ENCODE peak calls at places on chromosome 6, in four cellular contexts. P, D, H and I are unnamed samples.

GRCh38 chr6:121794630-121795029 is 359.2 kb downstream of the GJA1 start:
- DNase-seq in P (no peak), H (peak; percentile 81), D (peak; percentile 97), I (peak; percentile 97)

GRCh38 chr6:34922177-34922663 is 33.2 kb downstream of the ANKS1A start:
- DNase-seq in H (peak; percentile 13), D (peak; percentile 87), P (no peak), I (peak; percentile 65)

GRCh38 chr6:28337103-28337520 is 1.2 kb upstream of the ZSCAN31 start:
- DNase-seq in H (no peak), P (no peak), D (no peak), I (no peak)

GRCh38 chr6:1065986-1066385 is 245.9 kb upstream of the FOXQ1 start:
- DNase-seq in P (no peak), D (no peak), H (no peak), I (no peak)

GRCh38 chr6:43120938-43121913 is 45.1 kb downstream of the PTK7 start:
- DNase-seq in P (no peak), H (no peak), D (peak; percentile 99), I (peak; percentile 97)

GRCh38 chr6:41600499-41601247 is 37.6 kb upstream of the MDFI start:
- DNase-seq in H (no peak), D (no peak), P (no peak), I (no peak)

GRCh38 chr6:56745971-56746370 is 103.3 kb upstream of the DST start:
- DNase-seq in P (no peak), D (no peak), H (no peak), I (no peak)

GRCh38 chr6:134253681-134254080 is 64.2 kb downstream of the SGK1 start:
- DNase-seq in P (no peak), D (peak; percentile 83), H (no peak), I (peak; percentile 58)

GRCh38 chr6:110345025-110345424 is 13.1 kb downstream of the METTL24 start:
- DNase-seq in P (no peak), H (no peak), D (no peak), I (no peak)

GRCh38 chr6:158718431-158719126 is 68.7 kb downstream of the SYTL3 start:
- DNase-seq in D (peak; percentile 41), P (no peak), H (peak; percentile 44), I (no peak)

GRCh38 chr6:74870403-74870802 is 335.4 kb downstream of the COL12A1 start:
- DNase-seq in H (no peak), P (no peak), D (peak; percentile 31), I (peak; percentile 90)

DNA sequence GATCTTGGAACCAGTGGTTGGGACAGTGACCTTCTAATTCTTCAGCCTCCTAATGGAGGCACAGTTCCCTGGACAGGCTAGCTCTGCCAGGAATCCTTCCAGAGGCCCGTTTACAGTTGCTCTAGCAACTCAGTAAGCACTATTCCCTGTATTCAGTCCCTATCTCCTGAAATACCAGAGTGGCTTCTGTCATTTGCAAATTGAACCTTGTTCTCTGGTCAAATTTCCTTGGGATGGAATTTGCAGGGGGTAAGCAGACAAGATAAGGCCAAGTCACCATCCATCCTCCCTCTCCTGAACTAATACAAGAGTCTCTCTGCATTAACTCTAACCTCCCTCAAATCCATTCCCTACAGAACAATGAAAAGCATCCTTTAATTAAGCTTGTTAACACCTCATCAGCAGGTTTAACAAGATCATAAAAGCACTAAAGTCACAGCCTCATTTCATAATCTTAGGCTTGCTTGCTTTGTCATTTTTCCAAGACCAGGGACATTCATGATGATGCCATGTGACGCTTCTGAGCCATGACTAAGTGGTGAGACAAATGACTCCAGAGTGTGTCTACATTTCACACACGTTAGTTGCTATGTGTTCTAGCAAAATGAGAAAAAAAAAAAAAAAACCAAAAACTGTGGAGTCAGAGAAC is 37.1 kb downstream of the SLC22A23 start:
- DNase-seq in H (no peak), D (peak; percentile 96), P (no peak), I (peak; percentile 76)
- H3K9ac ChIP-seq in H (no peak overlapping the region), D (peak overlapping the region; percentile 51), P (no peak overlapping the region), I (peak overlapping the region; percentile 0)

GRCh38 chr6:123316733-123317323 is 319.9 kb downstream of the TRDN start:
- DNase-seq in D (peak; percentile 39), P (peak; percentile 14), H (peak; percentile 14), I (no peak)
- TF ChIP-seq EZH2 in D (no peak), P (no peak), H (no peak), I (no peak)

DNA sequence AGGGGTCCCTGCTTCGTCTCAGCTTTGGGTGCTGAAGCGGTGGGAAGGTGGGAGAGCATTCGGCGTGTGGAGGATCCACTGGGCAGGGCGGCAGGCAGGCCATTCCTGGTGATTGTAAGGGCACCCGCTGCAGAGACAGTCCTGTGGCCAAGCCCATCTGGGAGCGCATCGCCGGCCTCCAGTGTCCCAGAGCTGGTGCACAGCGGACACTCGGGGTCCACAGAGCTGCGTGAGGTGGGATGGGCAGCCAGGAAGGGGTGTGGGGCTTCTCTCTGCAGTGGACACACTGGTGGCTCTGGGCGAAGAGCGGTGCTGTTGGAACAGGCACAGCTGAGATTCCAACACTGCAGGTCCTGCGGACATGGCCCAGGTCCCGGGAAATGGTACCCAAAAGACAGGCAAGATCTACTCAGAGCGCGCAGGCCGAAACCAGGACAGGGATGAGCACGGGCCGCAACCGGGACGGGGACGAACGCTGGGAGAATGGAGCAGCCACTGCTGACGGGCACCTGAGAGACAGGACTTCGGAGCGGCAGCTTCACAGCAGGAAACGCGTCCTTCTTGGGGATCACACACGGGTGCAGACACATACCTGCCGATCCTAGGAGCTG is 188.2 kb downstream of the ERMARD start:
- DNase-seq in H (no peak), D (no peak), P (no peak), I (no peak)
- H3K9me3 ChIP-seq in H (no peaks in the 10 kb centered on the region), D (no peaks in the 10 kb centered on the region), P (no peaks in the 10 kb centered on the region), I (no peaks in the 10 kb centered on the region)

GRCh38 chr6:116369540-116370327 is 1.0 kb upstream of the DSE start:
- DNase-seq in H (no peak), D (no peak), P (peak; percentile 26), I (no peak)
- H3K9ac ChIP-seq in H (peak overlapping the region; percentile 48), D (peak overlapping the region; percentile 90), P (no peak overlapping the region), I (peak overlapping the region; percentile 96)